ENCODE peak calls at places on chromosomes 11 and 22, in five cellular contexts. M, W, Q, Z and Y are unnamed samples.

GRCh38 chr22:25482868-25483639 is 81.4 kb upstream of the GRK3 start:
- DNase-seq in M (no peak), Q (no peak), W (no peak), Z (no peak), Y (no peak)

GRCh38 chr11:110303414-110303826 is 7.0 kb upstream of the RDX start:
- DNase-seq in Q (no peak), M (no peak), W (no peak), Z (no peak), Y (no peak)

GRCh38 chr22:42670921-42671709 is 21.9 kb upstream of the CYB5R3 start:
- DNase-seq in Q (no peak), W (no peak), Z (no peak), M (no peak), Y (no peak)

GRCh38 chr22:25682071-25682470 is 59.9 kb upstream of the MYO18B start:
- DNase-seq in Z (no peak), M (no peak), W (no peak), Q (no peak), Y (no peak)

GRCh38 chr11:61273151-61274078 is 21.7 kb downstream of the VWCE start:
- DNase-seq in Z (no peak), W (no peak), Q (no peak), M (no peak), Y (no peak)

GRCh38 chr11:77147668-77148321 is 19.7 kb downstream of the MYO7A start:
- DNase-seq in M (peak), W (no peak), Z (no peak), Q (no peak), Y (peak)

GRCh38 chr11:50164050-50164449 is 131.4 kb downstream of the OR4C45 start:
- DNase-seq in Z (no peak), M (no peak), Q (no peak), W (no peak), Y (no peak)

GRCh38 chr11:44763111-44763820 is 36.5 kb downstream of the TSPAN18 start:
- DNase-seq in M (no peak), Q (no peak), Z (no peak), W (peak), Y (no peak)

GRCh38 chr22:19042285-19043110 is 79.7 kb downstream of the DGCR2 start:
- DNase-seq in Q (no peak), W (peak), Z (no peak), M (no peak), Y (no peak)

GRCh38 chr11:37657645-37658044 is 1059.6 kb upstream of the RAG2 start:
- DNase-seq in W (no peak), M (no peak), Z (no peak), Q (no peak), Y (no peak)

GRCh38 chr22:42022162-42022847 is 23.7 kb downstream of the WBP2NL start:
- DNase-seq in Q (no peak), Z (no peak), M (no peak), W (no peak), Y (no peak)

GRCh38 chr11:33488971-33489370 is 211.7 kb downstream of the C11orf91 start:
- DNase-seq in W (no peak), Z (no peak), M (no peak), Q (no peak), Y (no peak)

GRCh38 chr11:110991621-110992355 is 253.7 kb upstream of the POU2AF2 start:
- DNase-seq in Z (no peak), Q (no peak), M (no peak), W (peak), Y (no peak)

GRCh38 chr11:57638005-57638760 is 11.5 kb downstream of the YPEL4 start:
- DNase-seq in Q (no peak), M (peak), Z (no peak), W (peak), Y (no peak)

GRCh38 chr11:74417860-74418508 is 19.8 kb upstream of the PGM2L1 start:
- DNase-seq in Q (no peak), Z (no peak), M (no peak), W (no peak), Y (no peak)

GRCh38 chr11:68009391-68010000 is 631 bp upstream of the ALDH3B1 start:
- DNase-seq in W (no peak), Q (no peak), Z (no peak), M (no peak), Y (no peak)

GRCh38 chr11:134145715-134146114 is 76.8 kb downstream of the JAM3 start:
- DNase-seq in W (no peak), Z (no peak), M (no peak), Q (no peak), Y (no peak)

GRCh38 chr11:121536116-121536515 is 83.3 kb upstream of the SORL1-AS1 start:
- DNase-seq in W (no peak), Z (no peak), M (no peak), Q (no peak), Y (no peak)

GRCh38 chr11:114738954-114739353 is 60.6 kb downstream of the NXPE2 start:
- DNase-seq in M (peak), W (no peak), Q (peak), Z (no peak), Y (peak)

GRCh38 chr11:32391965-32392553 is 43.3 kb downstream of the WT1 start:
- DNase-seq in M (no peak), Q (no peak), W (no peak), Z (no peak), Y (no peak)

GRCh38 chr11:68329993-68330699 is 17.8 kb downstream of the LRP5 start:
- DNase-seq in Q (no peak), M (no peak), W (no peak), Z (no peak), Y (no peak)

GRCh38 chr11:128328955-128329551 is 258.3 kb downstream of the ETS1 start:
- DNase-seq in Q (peak), Z (peak), W (no peak), M (no peak), Y (no peak)